ENCODE peak calls at places on chromosome 7, in seven cellular contexts. E is stomach, Q is GM23338, J is HCT116, U is suprapubic skin, G is Panc1, T is sigmoid colon. N is an unnamed sample.

GRCh38 chr7:21887779-21888178 is 57.9 kb downstream of the CDCA7L start:
- DNase-seq in J (no peak), Q (no peak), U (no peak), G (no peak), T (no peak), E (no peak), N (no peak)

GRCh38 chr7:158733762-158734494 is 29.3 kb upstream of the NCAPG2 start:
- DNase-seq in E (no peak), G (no peak), J (no peak), U (no peak), Q (peak; percentile 47), T (no peak), N (no peak)

GRCh38 chr7:29593458-29593857 is 29.8 kb downstream of the PRR15 start:
- DNase-seq in T (no peak), G (no peak), J (no peak), Q (no peak), U (no peak), E (no peak), N (no peak)

GRCh38 chr7:130096243-130096827 is 26.0 kb downstream of the KLHDC10 start:
- DNase-seq in U (no peak), J (no peak), Q (no peak), E (no peak), T (no peak), G (no peak), N (no peak)

GRCh38 chr7:158732483-158733219 is 28.0 kb upstream of the NCAPG2 start:
- DNase-seq in T (no peak), E (no peak), J (no peak), Q (peak; percentile 58), G (no peak), U (no peak), N (no peak)

GRCh38 chr7:129553861-129554530 is 51.7 kb downstream of the SMKR1 start:
- DNase-seq in E (no peak), G (no peak), T (no peak), J (no peak), U (no peak), Q (no peak), N (no peak)

GRCh38 chr7:47153076-47153475 is 428.8 kb downstream of the TNS3 start:
- DNase-seq in J (no peak), G (no peak), T (no peak), E (no peak), Q (no peak), U (no peak), N (peak; percentile 9)

GRCh38 chr7:32059289-32060045 is 10.7 kb downstream of the PDE1C start:
- DNase-seq in E (no peak), T (no peak), Q (peak; percentile 9), U (no peak), J (no peak), G (no peak), N (no peak)

GRCh38 chr7:30164567-30164966 is 29.8 kb downstream of the MTURN start:
- DNase-seq in U (no peak), Q (peak; percentile 87), E (no peak), T (no peak), J (peak; percentile 33), G (peak; percentile 30), N (peak; percentile 32)

GRCh38 chr7:107754642-107755041 is 10.7 kb downstream of the CBLL1 start:
- DNase-seq in G (no peak), U (no peak), T (no peak), Q (no peak), J (no peak), E (no peak), N (no peak)

GRCh38 chr7:585229-585711 is 65.6 kb upstream of the PDGFA start:
- DNase-seq in T (no peak), J (no peak), Q (no peak), G (no peak), E (no peak), U (no peak), N (no peak)

GRCh38 chr7:158407581-158408331 is 179.9 kb downstream of the PTPRN2 start:
- DNase-seq in Q (peak; percentile 66), E (no peak), U (no peak), T (no peak), J (peak; percentile 48), G (peak; percentile 50), N (no peak)

GRCh38 chr7:123366991-123367390 is 167.2 kb upstream of the SLC13A1 start:
- DNase-seq in G (no peak), Q (no peak), U (no peak), J (no peak), T (no peak), E (no peak), N (no peak)

GRCh38 chr7:152366662-152367061 is 69.1 kb downstream of the KMT2C start:
- DNase-seq in U (no peak), E (peak; percentile 39), J (no peak), Q (no peak), G (no peak), T (no peak), N (no peak)
- TF ChIP-seq POLR2AphosphoS5 in U (no peak), E (peak; percentile 30), J (no peak), Q (no peak), G (no peak), T (no peak), N (no peak)

DNA sequence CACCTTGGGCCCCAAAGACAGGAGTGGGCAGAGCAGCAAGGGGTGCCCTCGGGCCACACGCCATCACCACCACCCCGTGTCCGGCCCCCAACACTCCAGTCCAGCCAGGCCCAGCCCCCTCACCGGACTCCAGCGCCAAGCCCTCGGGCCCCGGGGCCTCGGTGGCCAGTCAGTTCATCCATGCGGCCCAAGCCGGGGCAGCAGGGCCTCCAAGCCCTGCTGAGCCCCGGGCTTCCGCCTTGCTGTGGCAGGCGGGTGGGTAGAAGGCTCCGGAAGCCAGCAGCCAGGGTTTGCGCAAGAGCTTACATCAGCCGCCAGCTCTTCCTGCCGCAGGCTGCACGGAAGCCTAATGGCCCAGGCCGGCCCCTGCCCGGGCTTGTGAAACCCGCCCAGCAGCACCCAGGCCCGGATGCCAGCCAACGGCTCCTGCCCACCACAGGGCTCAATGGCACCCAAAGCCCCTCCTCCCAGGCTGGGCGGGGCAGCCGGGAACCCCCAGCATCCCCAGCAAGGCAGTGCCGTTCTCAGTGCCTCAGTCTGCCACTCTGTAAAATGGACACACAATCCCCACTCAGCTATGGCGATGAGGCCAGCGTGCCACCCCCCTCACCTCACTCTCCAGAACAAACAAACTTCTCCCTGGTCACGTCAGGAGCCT is 26.5 kb downstream of the TNRC18 start:
- DNase-seq in U (peak; percentile 95), G (no peak), Q (peak; percentile 44), J (peak; percentile 86), E (peak; percentile 89), T (peak; percentile 94), N (peak; percentile 94)
- TF ChIP-seq POLR2AphosphoS5 in U (peak; percentile 72), G (peak; percentile 78), Q (no peak), J (peak; percentile 93), E (peak; percentile 74), T (peak; percentile 41), N (peak; percentile 86)

GRCh38 chr7:116354171-116354545 is 143.8 kb downstream of the TES start:
- DNase-seq in E (peak; percentile 66), J (no peak), G (no peak), T (peak; percentile 87), Q (no peak), U (peak; percentile 65), N (no peak)

GRCh38 chr7:116351966-116352365 is 141.6 kb downstream of the TES start:
- DNase-seq in E (no peak), T (no peak), J (no peak), Q (no peak), U (no peak), G (no peak), N (no peak)

GRCh38 chr7:116355423-116355765 is 144.1 kb upstream of the CAV2 start:
- DNase-seq in Q (no peak), U (no peak), T (no peak), J (no peak), E (no peak), G (no peak), N (no peak)

GRCh38 chr7:116354546-116355422 is 144.4 kb downstream of the TES start:
- DNase-seq in U (peak; percentile 74), Q (peak; percentile 34), J (peak; percentile 96), G (peak; percentile 98), E (peak; percentile 72), T (peak; percentile 88), N (peak; percentile 49)

DNA sequence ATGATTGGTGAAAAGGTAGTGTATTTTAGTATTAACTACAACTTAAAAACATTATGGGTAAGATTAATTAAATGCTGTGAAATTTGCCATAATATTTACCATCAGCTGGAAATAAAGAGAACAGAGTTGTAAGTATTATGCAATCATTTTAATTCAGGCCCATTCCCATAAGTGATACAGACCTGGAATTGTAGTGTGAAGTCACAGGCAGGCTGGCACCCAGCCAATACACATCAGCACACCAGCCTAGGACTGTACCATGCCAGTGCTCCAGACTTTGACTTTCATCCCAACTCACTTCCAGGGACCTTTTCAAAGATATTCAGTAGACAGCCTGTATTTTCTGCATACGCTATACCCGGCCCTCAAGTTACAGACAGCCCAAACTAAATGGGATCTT is 143.3 kb downstream of the TES start:
- DNase-seq in E (peak; percentile 70), U (peak; percentile 68), T (peak; percentile 86), Q (no peak), G (no peak), J (no peak), N (no peak)
- TF ChIP-seq POLR2AphosphoS5 in E (peak; percentile 19), U (no peak), T (peak; percentile 8), Q (no peak), G (no peak), J (no peak), N (no peak)

GRCh38 chr7:133530682-133531081 is 277.8 kb downstream of the EXOC4 start:
- DNase-seq in E (no peak), T (no peak), U (no peak), Q (no peak), J (no peak), G (no peak), N (no peak)
- TF ChIP-seq POLR2AphosphoS5 in E (no peak), T (no peak), U (no peak), Q (no peak), J (no peak), G (no peak), N (no peak)

N was measured in prostate gland.